ENCODE peak calls at places on chromosomes 7 and 10, in ten cellular contexts. One of them, this sample, is unnamed.

GRCh38 chr7:12696001-12696400 is 8.6 kb downstream of the ARL4A start:
- DNase-seq in IMR-90: no peak
- DNase-seq in endodermal cell: no peak
- DNase-seq in brain microvascular endothelial cell: no peak
- DNase-seq in GM06990: no peak
- DNase-seq in right atrium auricular region: no peak
- DNase-seq in endothelial cell of umbilical vein: peak; percentile 44
- DNase-seq in pancreas: no peak
- DNase-seq in GM12865: no peak
- DNase-seq in HCT116: no peak
- DNase-seq in this sample: peak; percentile 78

GRCh38 chr7:91837397-91838070 is 43.0 kb downstream of the MTERF1 start:
- DNase-seq in IMR-90: no peak
- DNase-seq in endodermal cell: peak; percentile 52
- DNase-seq in brain microvascular endothelial cell: no peak
- DNase-seq in GM06990: no peak
- DNase-seq in right atrium auricular region: no peak
- DNase-seq in endothelial cell of umbilical vein: no peak
- DNase-seq in pancreas: no peak
- DNase-seq in GM12865: no peak
- DNase-seq in HCT116: no peak
- DNase-seq in this sample: no peak

GRCh38 chr10:132607961-132608495 is 70.4 kb downstream of the INPP5A start:
- DNase-seq in IMR-90: no peak
- DNase-seq in endodermal cell: no peak
- DNase-seq in brain microvascular endothelial cell: no peak
- DNase-seq in GM06990: no peak
- DNase-seq in right atrium auricular region: no peak
- DNase-seq in endothelial cell of umbilical vein: no peak
- DNase-seq in pancreas: no peak
- DNase-seq in GM12865: no peak
- DNase-seq in HCT116: no peak
- DNase-seq in this sample: no peak

GRCh38 chr7:151736403-151736909 is 140.5 kb downstream of the PRKAG2 start:
- DNase-seq in IMR-90: peak; percentile 96
- DNase-seq in endodermal cell: no peak
- DNase-seq in brain microvascular endothelial cell: peak; percentile 98
- DNase-seq in GM06990: no peak
- DNase-seq in right atrium auricular region: peak; percentile 91
- DNase-seq in endothelial cell of umbilical vein: peak; percentile 92
- DNase-seq in pancreas: peak; percentile 55
- DNase-seq in GM12865: no peak
- DNase-seq in HCT116: peak; percentile 65
- DNase-seq in this sample: peak; percentile 66

GRCh38 chr7:47523401-47523800 is 58.5 kb downstream of the TNS3 start:
- DNase-seq in IMR-90: no peak
- DNase-seq in endodermal cell: no peak
- DNase-seq in brain microvascular endothelial cell: no peak
- DNase-seq in GM06990: no peak
- DNase-seq in right atrium auricular region: no peak
- DNase-seq in endothelial cell of umbilical vein: no peak
- DNase-seq in pancreas: no peak
- DNase-seq in GM12865: no peak
- DNase-seq in HCT116: no peak
- DNase-seq in this sample: no peak

GRCh38 chr7:29345590-29345989 is 151.0 kb downstream of the CHN2 start:
- DNase-seq in IMR-90: no peak
- DNase-seq in endodermal cell: peak; percentile 86
- DNase-seq in brain microvascular endothelial cell: peak; percentile 23
- DNase-seq in GM06990: no peak
- DNase-seq in right atrium auricular region: no peak
- DNase-seq in endothelial cell of umbilical vein: peak; percentile 41
- DNase-seq in pancreas: peak; percentile 53
- DNase-seq in GM12865: peak; percentile 5
- DNase-seq in HCT116: peak; percentile 10
- DNase-seq in this sample: peak; percentile 59

GRCh38 chr7:55074008-55074499 is 55.2 kb downstream of the EGFR start:
- DNase-seq in IMR-90: peak; percentile 79
- DNase-seq in endodermal cell: no peak
- DNase-seq in brain microvascular endothelial cell: peak; percentile 97
- DNase-seq in GM06990: peak; percentile 78
- DNase-seq in right atrium auricular region: no peak
- DNase-seq in endothelial cell of umbilical vein: peak; percentile 32
- DNase-seq in pancreas: peak; percentile 25
- DNase-seq in GM12865: peak; percentile 93
- DNase-seq in HCT116: peak; percentile 95
- DNase-seq in this sample: peak; percentile 93

GRCh38 chr10:91115618-91116390 is 104.7 kb upstream of the PCGF5 start:
- DNase-seq in IMR-90: no peak
- DNase-seq in endodermal cell: no peak
- DNase-seq in brain microvascular endothelial cell: no peak
- DNase-seq in GM06990: no peak
- DNase-seq in right atrium auricular region: no peak
- DNase-seq in endothelial cell of umbilical vein: no peak
- DNase-seq in pancreas: no peak
- DNase-seq in GM12865: no peak
- DNase-seq in HCT116: no peak
- DNase-seq in this sample: no peak

GRCh38 chr7:98921608-98922372 is 43.5 kb downstream of the TRRAP start:
- DNase-seq in IMR-90: no peak
- DNase-seq in endodermal cell: peak; percentile 70
- DNase-seq in brain microvascular endothelial cell: no peak
- DNase-seq in GM06990: no peak
- DNase-seq in right atrium auricular region: no peak
- DNase-seq in endothelial cell of umbilical vein: no peak
- DNase-seq in pancreas: no peak
- DNase-seq in GM12865: no peak
- DNase-seq in HCT116: no peak
- DNase-seq in this sample: peak; percentile 6

GRCh38 chr10:3237055-3237454 is 64.5 kb upstream of the PITRM1 start:
- DNase-seq in IMR-90: no peak
- DNase-seq in endodermal cell: no peak
- DNase-seq in brain microvascular endothelial cell: no peak
- DNase-seq in GM06990: no peak
- DNase-seq in right atrium auricular region: no peak
- DNase-seq in endothelial cell of umbilical vein: no peak
- DNase-seq in pancreas: no peak
- DNase-seq in GM12865: no peak
- DNase-seq in HCT116: no peak
- DNase-seq in this sample: no peak

DNA sequence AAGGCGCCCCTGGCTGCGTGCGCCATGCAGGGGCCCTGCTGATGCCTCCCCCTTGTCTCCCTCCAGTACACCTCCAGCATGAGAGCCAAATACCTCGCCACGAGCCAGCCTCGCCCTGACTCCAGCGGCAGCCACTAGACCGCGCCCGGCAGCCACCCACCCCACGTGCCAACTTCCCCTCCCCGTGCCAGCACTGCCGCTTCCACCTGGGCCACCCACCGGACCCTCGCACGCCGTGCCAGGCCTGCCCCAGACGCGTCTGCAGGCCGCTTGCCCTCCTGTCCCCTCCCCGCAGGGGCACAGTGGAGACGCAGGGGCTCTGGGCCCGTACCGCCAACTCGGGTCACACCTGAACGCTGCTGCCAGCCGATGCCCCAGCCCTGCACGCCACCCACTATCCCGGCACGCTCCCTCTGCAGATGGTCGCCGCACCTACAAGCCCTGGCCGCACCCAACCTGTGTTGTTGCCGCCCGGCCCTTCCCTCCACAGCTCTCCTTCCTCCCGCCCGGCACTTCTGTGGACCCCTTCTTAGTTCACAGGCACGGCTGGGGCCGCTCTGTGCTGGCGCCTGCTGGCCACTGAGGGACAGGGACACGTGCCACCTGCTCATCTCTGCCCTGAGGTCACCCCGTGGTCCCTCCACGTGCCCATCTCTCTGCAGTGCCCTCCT is 26.3 kb upstream of the AMZ1 start:
- DNase-seq in IMR-90: no peak
- DNase-seq in endodermal cell: peak; percentile 71
- DNase-seq in brain microvascular endothelial cell: no peak
- DNase-seq in GM06990: no peak
- DNase-seq in right atrium auricular region: no peak
- DNase-seq in endothelial cell of umbilical vein: no peak
- DNase-seq in pancreas: no peak
- DNase-seq in GM12865: no peak
- DNase-seq in HCT116: no peak
- DNase-seq in this sample: no peak
- TF ChIP-seq CTCF in IMR-90: peak; percentile 26
- TF ChIP-seq CTCF in endodermal cell: peak; percentile 56
- TF ChIP-seq CTCF in brain microvascular endothelial cell: peak; percentile 42
- TF ChIP-seq CTCF in GM06990: no peak
- TF ChIP-seq CTCF in right atrium auricular region: no peak
- TF ChIP-seq CTCF in endothelial cell of umbilical vein: peak; percentile 2
- TF ChIP-seq CTCF in pancreas: no peak
- TF ChIP-seq CTCF in GM12865: no peak
- TF ChIP-seq CTCF in HCT116: no peak
- TF ChIP-seq CTCF in this sample: no peak

DNA sequence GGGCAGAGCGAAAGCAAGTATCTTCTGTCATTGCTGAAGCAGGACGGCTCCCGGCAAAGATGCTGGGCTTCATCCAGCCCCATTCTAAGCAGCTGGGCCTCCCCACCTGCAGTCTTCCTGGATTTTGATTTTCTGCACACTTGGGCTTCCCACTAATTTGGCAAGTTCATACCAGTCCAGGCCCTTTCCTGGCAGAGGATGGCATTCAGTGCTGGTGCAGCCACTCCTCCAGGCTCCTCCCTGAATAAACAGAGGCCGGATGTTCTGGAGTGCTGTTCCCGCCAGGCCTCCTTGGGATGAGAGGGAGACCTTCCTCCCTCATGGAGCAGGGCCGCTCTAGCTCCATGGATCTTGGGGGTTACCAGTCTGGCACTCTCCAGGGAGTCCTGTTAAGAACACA is 3.4 kb downstream of the BAG3 start:
- DNase-seq in IMR-90: no peak
- DNase-seq in endodermal cell: peak; percentile 64
- DNase-seq in brain microvascular endothelial cell: no peak
- DNase-seq in GM06990: no peak
- DNase-seq in right atrium auricular region: peak; percentile 73
- DNase-seq in endothelial cell of umbilical vein: peak; percentile 52
- DNase-seq in pancreas: peak; percentile 40
- DNase-seq in GM12865: no peak
- DNase-seq in HCT116: no peak
- DNase-seq in this sample: peak; percentile 86
- H3K4me3 ChIP-seq in IMR-90: no peak overlapping the region
- H3K4me3 ChIP-seq in endodermal cell: peak overlapping the region; percentile 94
- H3K4me3 ChIP-seq in brain microvascular endothelial cell: peak overlapping the region; percentile 17
- H3K4me3 ChIP-seq in GM06990: no peak overlapping the region
- H3K4me3 ChIP-seq in right atrium auricular region: no peak overlapping the region
- H3K4me3 ChIP-seq in endothelial cell of umbilical vein: no peak overlapping the region
- H3K4me3 ChIP-seq in pancreas: no peak overlapping the region
- H3K4me3 ChIP-seq in GM12865: no peak overlapping the region
- H3K4me3 ChIP-seq in HCT116: no peak overlapping the region
- H3K4me3 ChIP-seq in this sample: peak overlapping the region; percentile 59

DNA sequence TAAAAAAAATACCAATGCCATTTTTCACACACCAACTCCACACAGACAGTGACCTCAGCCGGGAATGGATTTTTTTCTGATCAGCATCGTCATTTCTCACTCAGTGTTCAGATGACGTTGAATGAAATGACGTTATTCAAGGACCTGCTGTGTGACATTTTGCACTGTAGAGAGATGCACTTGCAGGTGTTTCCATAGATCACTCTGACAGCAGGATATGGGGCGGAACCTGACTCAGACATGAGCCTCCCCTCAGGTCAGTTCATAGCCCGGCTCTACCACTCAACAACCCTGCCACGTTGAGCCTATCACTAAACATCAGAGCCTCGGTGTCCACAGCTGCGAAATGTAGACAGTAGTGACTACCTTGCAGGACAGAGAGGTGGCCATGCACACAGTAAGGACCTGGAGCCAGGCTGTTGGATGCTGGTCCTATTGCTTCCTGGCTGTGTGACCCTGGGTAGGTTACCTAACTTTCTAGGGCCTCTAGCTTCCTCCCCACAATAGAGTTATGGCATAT is 41.4 kb upstream of the ANTXRL start:
- DNase-seq in IMR-90: no peak
- DNase-seq in endodermal cell: no peak
- DNase-seq in brain microvascular endothelial cell: no peak
- DNase-seq in GM06990: no peak
- DNase-seq in right atrium auricular region: peak; percentile 46
- DNase-seq in endothelial cell of umbilical vein: no peak
- DNase-seq in pancreas: no peak
- DNase-seq in GM12865: no peak
- DNase-seq in HCT116: no peak
- DNase-seq in this sample: no peak
- TF ChIP-seq CTCF in IMR-90: no peak
- TF ChIP-seq CTCF in endodermal cell: no peak
- TF ChIP-seq CTCF in brain microvascular endothelial cell: no peak
- TF ChIP-seq CTCF in GM06990: no peak
- TF ChIP-seq CTCF in right atrium auricular region: no peak
- TF ChIP-seq CTCF in endothelial cell of umbilical vein: no peak
- TF ChIP-seq CTCF in pancreas: no peak
- TF ChIP-seq CTCF in GM12865: no peak
- TF ChIP-seq CTCF in HCT116: no peak
- TF ChIP-seq CTCF in this sample: no peak

GRCh38 chr10:124624456-124624855 is 119.7 kb downstream of the FAM53B start:
- DNase-seq in IMR-90: no peak
- DNase-seq in endodermal cell: no peak
- DNase-seq in brain microvascular endothelial cell: no peak
- DNase-seq in GM06990: no peak
- DNase-seq in right atrium auricular region: no peak
- DNase-seq in endothelial cell of umbilical vein: no peak
- DNase-seq in pancreas: no peak
- DNase-seq in GM12865: no peak
- DNase-seq in HCT116: no peak
- DNase-seq in this sample: no peak
- H3K4me3 ChIP-seq in IMR-90: no peak overlapping the region
- H3K4me3 ChIP-seq in endodermal cell: no peak overlapping the region
- H3K4me3 ChIP-seq in brain microvascular endothelial cell: no peak overlapping the region
- H3K4me3 ChIP-seq in GM06990: no peak overlapping the region
- H3K4me3 ChIP-seq in right atrium auricular region: no peak overlapping the region
- H3K4me3 ChIP-seq in endothelial cell of umbilical vein: no peak overlapping the region
- H3K4me3 ChIP-seq in pancreas: no peak overlapping the region
- H3K4me3 ChIP-seq in GM12865: no peak overlapping the region
- H3K4me3 ChIP-seq in HCT116: no peak overlapping the region
- H3K4me3 ChIP-seq in this sample: no peak overlapping the region

DNA sequence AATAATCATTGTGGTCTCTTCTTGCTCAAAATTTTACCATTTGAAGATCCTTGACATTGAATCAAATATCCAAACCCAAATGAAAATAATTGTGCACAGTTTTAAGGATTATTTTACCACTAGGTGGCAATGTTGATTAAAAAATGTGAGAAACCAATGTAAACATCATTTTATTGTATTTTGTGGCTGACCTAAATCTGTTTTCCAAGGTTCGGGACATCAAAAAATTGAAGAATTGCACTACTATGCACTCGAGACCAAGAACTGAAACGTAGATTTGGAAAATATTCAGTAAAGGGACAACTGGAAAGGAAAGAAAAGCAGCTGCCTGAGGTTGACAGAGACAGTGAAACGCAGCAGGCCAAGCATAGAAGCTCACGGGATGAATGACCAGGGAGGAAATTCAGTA is 259.3 kb downstream of the SNX13 start:
- DNase-seq in IMR-90: peak; percentile 49
- DNase-seq in endodermal cell: no peak
- DNase-seq in brain microvascular endothelial cell: no peak
- DNase-seq in GM06990: no peak
- DNase-seq in right atrium auricular region: no peak
- DNase-seq in endothelial cell of umbilical vein: peak; percentile 31
- DNase-seq in pancreas: no peak
- DNase-seq in GM12865: peak; percentile 18
- DNase-seq in HCT116: peak; percentile 12
- DNase-seq in this sample: peak; percentile 54
- TF ChIP-seq CTCF in IMR-90: peak; percentile 66
- TF ChIP-seq CTCF in endodermal cell: peak; percentile 61
- TF ChIP-seq CTCF in brain microvascular endothelial cell: no peak
- TF ChIP-seq CTCF in GM06990: peak; percentile 3
- TF ChIP-seq CTCF in right atrium auricular region: peak; percentile 75
- TF ChIP-seq CTCF in endothelial cell of umbilical vein: no peak
- TF ChIP-seq CTCF in pancreas: peak; percentile 52
- TF ChIP-seq CTCF in GM12865: peak; percentile 19
- TF ChIP-seq CTCF in HCT116: peak; percentile 2
- TF ChIP-seq CTCF in this sample: peak; percentile 34